ENCODE peak calls at places on chromosomes 12 and 14, in ten cellular contexts. E, C, Y, O, L, B, Q, S, W and H are unnamed samples.

GRCh38 chr14:67695394-67695949 is at the start of gene RDH11:
- DNase-seq in E (peak; percentile 66), C (no peak), Y (peak; percentile 95), O (peak; percentile 93), L (peak; percentile 85), B (peak; percentile 94), Q (peak; percentile 93), S (peak; percentile 79), W (peak; percentile 90), H (peak; percentile 97)

GRCh38 chr12:5433840-5434646 is 2.1 kb downstream of the NTF3 start:
- DNase-seq in E (no peak), C (no peak), Y (no peak), O (no peak), L (no peak), B (no peak), Q (no peak), S (no peak), W (no peak), H (no peak)

GRCh38 chr12:130281157-130281799 is 56.4 kb upstream of the PIWIL1 start:
- DNase-seq in E (no peak), C (no peak), Y (no peak), O (no peak), L (no peak), B (no peak), Q (no peak), S (no peak), W (peak; percentile 15), H (peak; percentile 3)

GRCh38 chr14:103233328-103233727 is 100.7 kb upstream of the EIF5 start:
- DNase-seq in E (no peak), C (no peak), Y (no peak), O (no peak), L (no peak), B (no peak), Q (no peak), S (no peak), W (no peak), H (no peak)

GRCh38 chr12:62123721-62124203 is 136.4 kb upstream of the USP15 start:
- DNase-seq in E (no peak), C (peak; percentile 11), Y (peak; percentile 62), O (peak; percentile 68), L (peak; percentile 7), B (peak; percentile 70), Q (no peak), S (no peak), W (peak; percentile 15), H (peak; percentile 71)

GRCh38 chr12:127125607-127126259 is 1141.2 kb upstream of the TMEM132C start:
- DNase-seq in E (no peak), C (peak; percentile 56), Y (peak; percentile 100), O (peak; percentile 30), L (no peak), B (peak; percentile 20), Q (no peak), S (no peak), W (peak; percentile 14), H (peak; percentile 45)

GRCh38 chr12:32558941-32559340 is 120.2 kb upstream of the DNM1L start:
- DNase-seq in E (no peak), C (peak; percentile 49), Y (no peak), O (peak; percentile 62), L (no peak), B (no peak), Q (no peak), S (no peak), W (no peak), H (no peak)

GRCh38 chr12:50690923-50691322 is 73.0 kb upstream of the ATF1 start:
- DNase-seq in E (no peak), C (no peak), Y (no peak), O (peak; percentile 75), L (peak; percentile 55), B (peak; percentile 64), Q (no peak), S (peak; percentile 46), W (no peak), H (no peak)

GRCh38 chr12:107760207-107760816 is 625 bp downstream of the PRDM4 start:
- DNase-seq in E (peak; percentile 25), C (no peak), Y (peak; percentile 23), O (peak; percentile 7), L (peak; percentile 16), B (peak; percentile 13), Q (peak; percentile 23), S (no peak), W (peak; percentile 42), H (peak; percentile 32)

GRCh38 chr12:115941362-115941761 is 336.1 kb downstream of the MED13L start:
- DNase-seq in E (no peak), C (no peak), Y (peak; percentile 47), O (peak; percentile 27), L (no peak), B (peak; percentile 31), Q (no peak), S (no peak), W (no peak), H (peak; percentile 64)

GRCh38 chr12:78194448-78194847 is 363.8 kb downstream of the NAV3 start:
- DNase-seq in E (no peak), C (peak; percentile 92), Y (peak; percentile 71), O (peak; percentile 92), L (no peak), B (peak; percentile 93), Q (no peak), S (no peak), W (no peak), H (no peak)

GRCh38 chr12:6723607-6724408 is at the start of gene COPS7A:
- DNase-seq in E (peak; percentile 88), C (peak; percentile 89), Y (peak; percentile 99), O (peak; percentile 99), L (peak; percentile 99), B (peak; percentile 99), Q (peak; percentile 98), S (peak; percentile 99), W (peak; percentile 99), H (peak; percentile 99)

GRCh38 chr12:53806689-53807088 is 54.9 kb upstream of the CISTR start:
- DNase-seq in E (no peak), C (no peak), Y (peak; percentile 55), O (peak; percentile 17), L (no peak), B (peak; percentile 17), Q (no peak), S (no peak), W (no peak), H (no peak)

GRCh38 chr12:102957339-102958050 is at the start of gene ASCL1:
- DNase-seq in E (no peak), C (no peak), Y (peak; percentile 33), O (peak; percentile 27), L (no peak), B (peak; percentile 43), Q (no peak), S (no peak), W (no peak), H (peak; percentile 18)

GRCh38 chr14:92217956-92218355 is 96.2 kb downstream of the CPSF2 start:
- DNase-seq in E (no peak), C (peak; percentile 34), Y (no peak), O (peak; percentile 3), L (no peak), B (no peak), Q (no peak), S (no peak), W (no peak), H (no peak)

GRCh38 chr12:10361084-10361483 is 28.8 kb downstream of the KLRK1 start:
- DNase-seq in E (no peak), C (no peak), Y (peak; percentile 99), O (peak; percentile 65), L (no peak), B (peak; percentile 68), Q (no peak), S (no peak), W (no peak), H (peak; percentile 78)

GRCh38 chr12:105378821-105379400 is 48.4 kb downstream of the C12orf75 start:
- DNase-seq in E (no peak), C (no peak), Y (no peak), O (peak; percentile 16), L (no peak), B (no peak), Q (no peak), S (no peak), W (no peak), H (no peak)

DNA sequence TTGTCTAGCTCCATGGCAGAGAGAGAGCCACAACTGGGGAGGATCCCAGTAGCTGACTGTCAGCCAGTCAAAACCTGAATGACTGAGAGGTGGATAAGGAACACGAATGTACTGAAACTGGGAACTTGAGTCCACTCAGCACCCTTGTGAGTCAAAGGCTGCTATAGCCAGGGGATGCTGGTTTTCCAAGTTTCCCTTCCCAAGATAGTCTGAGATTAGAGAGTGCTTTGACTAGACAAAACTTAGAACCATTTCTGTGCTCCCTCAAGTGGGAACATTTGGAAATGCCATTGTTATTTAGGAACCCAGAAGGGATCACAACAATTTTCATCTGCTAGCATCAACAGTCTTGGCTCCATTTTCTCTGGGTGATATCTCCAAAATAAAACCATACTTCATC is 4.0 kb downstream of the PRKAG1 start:
- DNase-seq in E (no peak), C (no peak), Y (peak; percentile 22), O (peak; percentile 64), L (no peak), B (peak; percentile 54), Q (no peak), S (no peak), W (no peak), H (no peak)
- TF ChIP-seq CTCF in E (no peak), C (peak; percentile 40), Y (peak; percentile 39), O (peak; percentile 19), L (peak; percentile 27), B (peak; percentile 47), Q (no peak), S (no peak), W (no peak), H (peak; percentile 46)

DNA sequence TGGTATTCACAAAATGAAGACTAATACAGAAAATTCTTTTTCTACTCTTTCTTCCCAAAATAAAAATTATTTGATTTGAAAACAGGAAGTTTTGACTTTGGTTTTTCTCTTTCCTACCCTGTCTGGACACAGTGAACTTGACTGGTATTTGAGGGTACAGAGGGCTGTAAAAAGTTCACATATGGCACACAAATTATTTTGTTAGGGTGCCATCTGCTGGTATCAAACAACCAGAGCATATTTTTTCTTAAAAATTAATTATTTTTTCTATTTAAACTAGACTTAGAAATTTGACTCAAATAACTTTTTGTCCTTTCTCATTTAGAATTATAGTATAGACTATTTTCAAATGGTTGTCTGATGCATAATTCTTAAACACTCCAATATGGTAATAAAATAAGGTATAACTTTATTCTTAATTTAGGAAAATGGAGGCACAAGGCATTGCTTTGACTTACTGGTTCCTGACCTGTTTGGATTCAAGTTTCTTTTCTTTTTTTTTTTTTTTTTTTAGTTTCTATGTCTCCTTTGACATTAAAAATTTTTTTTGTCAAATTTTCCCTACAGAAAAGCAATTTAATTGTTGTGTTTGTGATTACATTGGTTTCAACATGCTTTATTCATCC is 390.6 kb downstream of the PRKD1 start:
- DNase-seq in E (no peak), C (peak; percentile 8), Y (peak; percentile 19), O (peak; percentile 60), L (no peak), B (peak; percentile 59), Q (no peak), S (no peak), W (no peak), H (peak; percentile 21)
- TF ChIP-seq CTCF in E (no peak), C (peak; percentile 46), Y (peak; percentile 40), O (peak; percentile 38), L (peak; percentile 50), B (peak; percentile 50), Q (no peak), S (peak; percentile 32), W (peak; percentile 8), H (peak; percentile 69)

GRCh38 chr14:89537911-89538310 is 120.9 kb upstream of the FOXN3 start:
- DNase-seq in E (no peak), C (no peak), Y (no peak), O (no peak), L (no peak), B (no peak), Q (no peak), S (no peak), W (no peak), H (no peak)
- TF ChIP-seq CTCF in E (no peak), C (no peak), Y (no peak), O (no peak), L (no peak), B (no peak), Q (no peak), S (no peak), W (no peak), H (no peak)

GRCh38 chr14:76918751-76919421 is 92.7 kb downstream of the LRRC74A start:
- DNase-seq in E (peak; percentile 69), C (peak; percentile 96), Y (peak; percentile 96), O (peak; percentile 100), L (peak; percentile 92), B (peak; percentile 99), Q (peak; percentile 92), S (peak; percentile 95), W (peak; percentile 89), H (peak; percentile 92)
- TF ChIP-seq CTCF in E (no peak), C (no peak), Y (peak; percentile 13), O (peak; percentile 18), L (no peak), B (no peak), Q (no peak), S (peak; percentile 24), W (peak; percentile 32), H (no peak)